ENCODE peak calls at places on chromosomes 6 and 20, in six cellular contexts. J is HepG2, H is IMR-90, L is A549, N is K562, X is HEK293T. U is an unnamed sample.

GRCh38 chr6:158050955-158051354 is 69.3 kb downstream of the SYNJ2 start:
- DNase-seq in J (no peak), L (no peak), X (no peak), H (peak), N (no peak), U (no peak)

GRCh38 chr6:10140824-10141223 is 274.1 kb downstream of the TFAP2A start:
- DNase-seq in L (no peak), X (no peak), N (no peak), J (no peak), H (no peak), U (no peak)

GRCh38 chr6:154508573-154509375 is 1.7 kb downstream of the CNKSR3 start:
- DNase-seq in L (no peak), X (no peak), J (peak), N (peak), H (peak), U (no peak)

GRCh38 chr20:9270831-9271230 is 201.9 kb downstream of the PLCB4 start:
- DNase-seq in N (no peak), X (no peak), J (no peak), H (peak), L (peak), U (no peak)

GRCh38 chr6:140487586-140487985 is 1113.1 kb upstream of the CITED2 start:
- DNase-seq in N (no peak), J (no peak), L (no peak), H (no peak), X (no peak), U (no peak)

GRCh38 chr6:118869350-118869749 is 24.6 kb upstream of the ASF1A start:
- DNase-seq in H (peak), L (no peak), J (no peak), N (no peak), X (no peak), U (no peak)

GRCh38 chr6:47303861-47304260 is 5.8 kb downstream of the TNFRSF21 start:
- DNase-seq in J (no peak), H (no peak), X (no peak), L (no peak), N (no peak), U (no peak)

GRCh38 chr20:20212675-20213096 is 155.2 kb upstream of the INSM1 start:
- DNase-seq in L (no peak), J (no peak), X (no peak), N (no peak), H (no peak), U (no peak)

GRCh38 chr6:138538390-138539031 is 39.2 kb upstream of the NHSL1 start:
- DNase-seq in L (no peak), N (no peak), X (no peak), H (peak), J (peak), U (no peak)

GRCh38 chr6:26284537-26285142 is 80.4 kb upstream of the BTN3A2 start:
- DNase-seq in L (peak), X (no peak), J (no peak), N (no peak), H (peak), U (peak)

GRCh38 chr6:39666706-39667489 is 58.3 kb downstream of the KIF6 start:
- DNase-seq in X (no peak), H (no peak), N (no peak), L (no peak), J (no peak), U (no peak)

GRCh38 chr6:9140861-9141534 is 705.7 kb upstream of the SLC35B3 start:
- DNase-seq in H (peak), N (no peak), L (no peak), X (no peak), J (no peak), U (no peak)

GRCh38 chr6:132391391-132392291 is 9.6 kb downstream of the MOXD1 start:
- DNase-seq in L (no peak), J (no peak), X (no peak), N (no peak), H (peak), U (no peak)

GRCh38 chr20:54320148-54320607 is 112.3 kb downstream of the PFDN4 start:
- DNase-seq in L (peak), H (peak), N (no peak), J (no peak), X (no peak), U (no peak)

GRCh38 chr6:403659-404655 is 12.4 kb downstream of the IRF4 start:
- DNase-seq in L (no peak), N (no peak), X (no peak), J (no peak), H (no peak), U (no peak)

GRCh38 chr20:63061701-63062100 is 54.9 kb upstream of the BHLHE23 start:
- DNase-seq in H (no peak), J (no peak), L (no peak), N (no peak), X (no peak), U (no peak)

GRCh38 chr20:56181593-56181992 is 66.9 kb upstream of the MC3R start:
- DNase-seq in J (no peak), X (no peak), L (no peak), H (no peak), N (no peak), U (no peak)

GRCh38 chr20:3783068-3783489 is 1.8 kb upstream of the SPEF1 start:
- DNase-seq in N (no peak), H (no peak), X (no peak), J (no peak), L (no peak), U (no peak)

GRCh38 chr20:57561356-57562279 is 708 bp downstream of the PCK1 start:
- DNase-seq in N (no peak), X (no peak), H (no peak), J (no peak), L (no peak), U (no peak)

GRCh38 chr20:48374986-48375715 is 452.6 kb downstream of the PREX1 start:
- DNase-seq in N (no peak), X (no peak), J (no peak), L (no peak), H (no peak), U (no peak)

GRCh38 chr6:45155341-45155894 is 172.7 kb upstream of the RUNX2 start:
- DNase-seq in H (no peak), L (no peak), X (no peak), J (no peak), N (no peak), U (no peak)

GRCh38 chr6:43095939-43096338 is 19.8 kb downstream of the PTK7 start:
- DNase-seq in X (no peak), L (no peak), H (no peak), J (no peak), N (no peak), U (no peak)

GRCh38 chr6:32973144-32973854 is 4.9 kb downstream of the BRD2 start:
- DNase-seq in J (peak), H (peak), X (no peak), L (peak), N (peak), U (no peak)

GRCh38 chr6:157688960-157689599 is 134.0 kb upstream of the SNX9 start:
- DNase-seq in L (peak), H (peak), N (peak), J (no peak), X (no peak), U (no peak)

GRCh38 chr6:7165736-7166296 is 58.1 kb downstream of the RREB1 start:
- DNase-seq in H (no peak), L (no peak), N (peak), J (no peak), X (no peak), U (no peak)

GRCh38 chr6:37314803-37315515 is 38.8 kb upstream of the RNF8 start:
- DNase-seq in H (peak), J (peak), X (peak), N (peak), L (peak), U (no peak)

GRCh38 chr20:50379049-50379990 is 130.9 kb upstream of the PTPN1 start:
- DNase-seq in X (no peak), N (no peak), J (no peak), H (peak), L (no peak), U (no peak)

GRCh38 chr6:70337379-70338073 is 34.6 kb upstream of the COL9A1 start:
- DNase-seq in N (peak), J (no peak), X (no peak), H (no peak), L (no peak), U (no peak)

GRCh38 chr6:43871933-43872332 is 101.9 kb downstream of the VEGFA start:
- DNase-seq in H (no peak), L (no peak), N (no peak), J (no peak), X (no peak), U (no peak)

GRCh38 chr6:156021746-156022396 is 566.2 kb upstream of the NOX3 start:
- DNase-seq in J (no peak), X (no peak), H (peak), N (no peak), L (no peak), U (no peak)

GRCh38 chr6:121430514-121431460 is 4.7 kb upstream of the GJA1 start:
- DNase-seq in N (no peak), L (peak), H (peak), X (no peak), J (peak), U (no peak)

GRCh38 chr6:133240511-133241087 is 558 bp upstream of the EYA4 start:
- DNase-seq in X (peak), H (peak), L (peak), N (no peak), J (no peak), U (no peak)

GRCh38 chr6:85464260-85464644 is 14.4 kb downstream of the NT5E start:
- DNase-seq in N (no peak), J (no peak), H (peak), L (peak), X (no peak), U (no peak)

GRCh38 chr20:18527339-18527738 is 19.6 kb downstream of the SEC23B start:
- DNase-seq in J (no peak), X (no peak), L (no peak), H (no peak), N (no peak), U (no peak)

GRCh38 chr6:37008484-37009186 is 3.2 kb downstream of the FGD2 start:
- DNase-seq in H (no peak), J (no peak), N (no peak), L (no peak), X (no peak), U (no peak)

GRCh38 chr6:34462561-34462971 is 3.3 kb upstream of the PACSIN1 start:
- DNase-seq in X (peak), H (no peak), J (peak), N (peak), L (peak), U (no peak)

GRCh38 chr6:112701201-112701600 is 354.1 kb downstream of the RFPL4B start:
- DNase-seq in H (peak), X (peak), J (no peak), L (no peak), N (no peak), U (no peak)

GRCh38 chr6:159233365-159234101 is 64.3 kb downstream of the FNDC1 start:
- DNase-seq in H (no peak), J (no peak), N (no peak), X (no peak), L (no peak), U (no peak)

GRCh38 chr6:41941280-41942044 is at the start of gene CCND3:
- DNase-seq in X (peak), J (peak), H (peak), N (peak), L (peak), U (peak)

GRCh38 chr6:41939848-41940758 is 1.5 kb downstream of the CCND3 start:
- DNase-seq in L (no peak), H (peak), X (no peak), J (no peak), N (peak), U (no peak)

GRCh38 chr6:41939091-41939847 is 2.3 kb downstream of the CCND3 start:
- DNase-seq in N (peak), L (no peak), J (no peak), H (peak), X (no peak), U (no peak)

GRCh38 chr6:41942045-41942851 is 640 bp upstream of the CCND3 start:
- DNase-seq in J (no peak), N (no peak), H (peak), L (no peak), X (no peak), U (no peak)

GRCh38 chr6:41940759-41941279 is 789 bp downstream of the CCND3 start:
- DNase-seq in X (no peak), N (peak), H (peak), J (no peak), L (peak), U (no peak)
- TF ChIP-seq BHLHE40 in X (no peak), N (no peak), H (no peak), J (no peak), L (no peak), U (no peak)

DNA sequence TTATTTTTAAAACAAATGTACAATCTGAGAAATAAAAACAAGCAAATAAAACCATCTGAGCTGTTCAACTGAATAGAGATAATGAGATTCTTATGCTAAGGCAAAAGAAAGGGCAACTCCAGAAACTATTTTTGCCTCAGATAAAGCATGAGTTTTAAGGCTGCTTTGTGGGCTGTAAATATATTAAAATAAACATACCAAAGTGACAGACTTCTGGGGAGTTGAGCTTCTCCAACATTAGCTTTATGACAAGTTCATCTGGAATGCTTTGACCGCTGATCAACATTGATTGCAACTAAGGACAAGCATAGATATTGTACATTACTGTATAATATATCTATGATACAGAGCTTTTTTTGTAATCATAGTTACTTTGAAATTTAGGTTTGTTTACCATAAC is 19.3 kb downstream of the AK9 start:
- DNase-seq in L (no peak), X (no peak), H (peak), J (peak), N (no peak), U (no peak)
- TF ChIP-seq BHLHE40 in L (no peak), X (no peak), H (no peak), J (no peak), N (no peak), U (no peak)

DNA sequence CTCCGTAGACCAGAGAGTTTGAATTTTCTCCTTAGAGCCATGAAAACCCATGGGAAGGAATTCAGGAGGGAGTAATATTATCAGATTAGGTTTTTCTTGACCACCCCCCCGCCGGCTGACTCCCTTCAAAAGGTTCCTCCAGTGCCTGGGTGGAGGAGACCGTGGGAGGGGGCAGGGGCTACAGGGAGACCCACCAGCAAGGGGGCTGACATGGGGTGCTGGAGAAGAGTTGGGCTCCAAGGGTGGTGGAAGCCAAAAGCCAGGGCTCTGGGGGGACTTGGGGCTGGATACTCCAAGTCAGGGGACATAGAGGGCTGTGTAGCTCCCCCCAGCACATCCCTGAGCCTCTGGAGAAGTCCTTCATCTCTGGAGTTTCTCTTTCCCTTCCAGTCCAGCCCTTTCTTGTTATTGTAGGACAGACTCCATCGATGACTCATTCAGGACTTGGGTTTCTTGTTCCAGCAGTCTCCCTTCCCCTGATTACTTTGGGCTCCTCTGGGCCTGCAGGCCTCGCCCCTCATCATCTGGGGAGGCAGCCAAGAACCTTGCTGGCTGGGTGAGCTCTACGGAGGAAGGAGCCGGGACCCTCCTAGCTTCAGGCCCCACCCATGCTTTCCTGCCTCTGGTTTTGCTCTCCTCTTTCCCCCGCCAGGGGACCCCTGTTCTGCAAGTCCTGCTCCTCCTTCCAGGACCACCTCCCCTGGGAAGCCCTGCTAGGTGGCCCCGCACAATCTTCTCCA is 10.5 kb upstream of the KIAA1755 start:
- DNase-seq in N (no peak), J (no peak), H (peak), L (peak), X (no peak), U (no peak)
- TF ChIP-seq BHLHE40 in N (no peak), J (no peak), H (peak), L (no peak), X (no peak), U (no peak)

GRCh38 chr6:74170118-74170517 is 474.1 kb downstream of the CD109 start:
- DNase-seq in X (no peak), J (no peak), N (no peak), H (peak), L (no peak), U (no peak)
- TF ChIP-seq BHLHE40 in X (no peak), J (no peak), N (no peak), H (peak), L (no peak), U (no peak)

GRCh38 chr6:56483929-56484328 is 158.8 kb downstream of the DST start:
- DNase-seq in L (no peak), J (no peak), X (no peak), H (peak), N (no peak), U (no peak)
- TF ChIP-seq BHLHE40 in L (no peak), J (no peak), X (no peak), H (no peak), N (no peak), U (no peak)

GRCh38 chr6:24659547-24659946 is 7.2 kb downstream of the TDP2 start:
- DNase-seq in J (no peak), X (no peak), H (peak), L (peak), N (no peak), U (no peak)

GRCh38 chr6:24662206-24662605 is 4.5 kb downstream of the TDP2 start:
- DNase-seq in X (no peak), L (no peak), J (no peak), N (no peak), H (no peak), U (no peak)

GRCh38 chr6:24655229-24655628 is 9.2 kb upstream of the KIAA0319 start:
- DNase-seq in X (no peak), J (no peak), N (no peak), L (no peak), H (no peak), U (no peak)

GRCh38 chr6:24660100-24660499 is 6.6 kb downstream of the TDP2 start:
- DNase-seq in X (no peak), J (no peak), L (peak), N (no peak), H (no peak), U (no peak)

DNA sequence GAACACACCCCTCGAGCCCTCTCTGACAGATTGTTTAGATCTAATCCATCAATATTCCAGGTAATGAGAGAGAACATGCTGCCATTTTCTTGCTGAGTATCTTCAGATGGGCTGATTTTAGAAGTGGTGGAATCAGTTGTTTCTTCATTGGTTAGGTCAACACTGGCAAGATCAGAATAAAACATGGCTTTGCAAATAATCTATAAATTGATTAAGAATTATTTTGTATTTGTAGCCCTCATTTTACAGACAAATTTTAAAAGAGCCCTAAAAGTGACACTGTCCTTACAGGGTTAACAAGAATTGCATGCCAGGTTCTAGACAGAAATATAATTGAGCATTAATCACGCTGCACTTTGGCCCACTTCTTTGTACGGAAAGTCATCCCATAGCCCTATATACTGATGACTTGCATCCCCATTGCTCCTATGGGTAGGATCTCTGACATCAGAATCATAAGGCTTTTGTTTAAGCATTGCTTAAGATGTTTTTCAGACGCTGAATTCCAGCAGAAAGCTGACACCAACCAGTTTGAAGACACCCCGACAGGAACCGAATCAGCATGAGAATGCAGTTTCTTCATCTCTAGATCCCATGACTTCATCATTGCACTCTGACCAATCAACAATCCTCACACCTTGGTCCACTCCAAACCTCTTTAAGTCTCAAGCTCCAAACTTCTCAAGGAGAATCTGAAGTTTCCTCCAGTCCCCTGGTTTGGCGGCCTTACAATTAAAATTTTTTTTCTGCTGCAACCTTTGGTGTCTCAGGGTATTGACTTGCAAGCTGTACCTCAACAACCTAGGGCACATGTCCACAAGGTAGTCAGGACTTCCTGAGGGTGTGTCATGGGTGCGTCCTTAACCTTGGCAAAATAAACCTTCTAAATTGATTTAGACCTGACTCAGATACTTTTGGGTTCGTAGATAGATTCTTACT is 7.9 kb downstream of the TDP2 start:
- DNase-seq in X (no peak), H (peak), J (no peak), L (peak), N (no peak), U (no peak)
- TF ChIP-seq BHLHE40 in X (no peak), H (no peak), J (no peak), L (no peak), N (no peak), U (no peak)

DNA sequence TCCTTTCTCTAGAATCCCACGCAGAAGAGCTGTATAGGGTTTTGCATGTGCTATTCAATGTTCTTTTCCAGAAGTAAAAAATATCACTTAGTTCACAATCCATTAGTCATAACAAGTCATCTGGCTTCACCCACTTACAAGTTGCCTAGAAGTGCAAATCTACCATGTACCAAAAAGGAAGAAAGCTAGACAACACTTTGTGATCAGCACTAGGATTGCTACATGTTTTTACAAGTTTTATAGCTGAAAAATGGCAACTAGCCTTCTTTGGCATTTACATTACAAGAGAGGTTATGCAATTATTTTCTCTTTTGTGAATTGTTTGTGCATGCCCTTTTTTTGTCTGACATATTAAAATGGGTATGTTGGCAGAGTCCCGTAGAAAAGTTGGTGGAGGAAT is 85.6 kb upstream of the PTPRK start:
- DNase-seq in N (no peak), J (no peak), H (peak), X (no peak), L (no peak), U (no peak)
- TF ChIP-seq BHLHE40 in N (no peak), J (no peak), H (no peak), X (no peak), L (no peak), U (no peak)

GRCh38 chr20:61997372-61997771 is 68.3 kb downstream of the TAF4 start:
- DNase-seq in N (no peak), L (no peak), X (no peak), H (no peak), J (no peak), U (no peak)
- TF ChIP-seq BHLHE40 in N (no peak), L (no peak), X (no peak), H (no peak), J (no peak), U (no peak)

U was measured in GM12878.